ENCODE peak calls at places on chromosomes 13 and 19, in ten cellular contexts. N is CD4-positive, alpha-beta memory T cell; Z is testis; F is thyroid gland; I is neural progenitor cell; A is astrocyte; O is HFF-Myc; D is foreskin fibroblast; T is BJ; H is left ventricle myocardium inferior. J is an unnamed sample.

GRCh38 chr13:78054152-78054551 is 135.5 kb upstream of the EDNRB start:
- DNase-seq in Z (no peak), D (no peak), T (no peak), F (no peak), N (no peak), I (no peak), O (no peak), A (no peak), H (no peak), J (no peak)

GRCh38 chr13:31909889-31910551 is 121.6 kb upstream of the FRY start:
- DNase-seq in Z (peak; percentile 49), T (no peak), N (peak; percentile 62), H (no peak), A (peak; percentile 23), I (peak; percentile 75), O (peak; percentile 58), F (peak; percentile 56), D (peak; percentile 87), J (peak; percentile 91)

GRCh38 chr19:3175761-3176714 is 2.5 kb upstream of the S1PR4 start:
- DNase-seq in Z (peak; percentile 64), A (peak; percentile 60), I (no peak), O (peak; percentile 62), D (peak; percentile 78), N (peak; percentile 59), T (peak; percentile 75), F (peak; percentile 98), H (no peak), J (peak; percentile 85)

GRCh38 chr19:48985711-48986110 is 7.4 kb downstream of the GYS1 start:
- DNase-seq in H (no peak), I (no peak), D (no peak), N (no peak), O (no peak), F (no peak), Z (no peak), A (no peak), T (no peak), J (no peak)

GRCh38 chr19:9835507-9835949 is 410 bp downstream of the PIN1 start:
- DNase-seq in T (no peak), H (no peak), I (no peak), O (no peak), N (no peak), D (no peak), F (no peak), A (no peak), Z (no peak), J (no peak)

GRCh38 chr19:54415208-54415900 is at the start of gene TTYH1:
- DNase-seq in Z (peak; percentile 59), D (no peak), H (no peak), N (peak; percentile 18), T (no peak), O (no peak), A (no peak), F (no peak), I (peak; percentile 78), J (no peak)

GRCh38 chr19:50510121-50510670 is 795 bp downstream of the JOSD2 start:
- DNase-seq in D (peak; percentile 42), O (no peak), H (no peak), F (no peak), Z (peak; percentile 75), A (no peak), I (peak; percentile 35), N (no peak), T (no peak), J (peak; percentile 40)

GRCh38 chr13:26621731-26622401 is 64.4 kb downstream of the WASF3 start:
- DNase-seq in T (no peak), H (no peak), O (no peak), F (no peak), N (no peak), D (no peak), A (no peak), I (no peak), Z (no peak), J (no peak)

GRCh38 chr13:73720216-73720840 is 413.9 kb downstream of the KLF12 start:
- DNase-seq in Z (no peak), I (no peak), H (no peak), F (no peak), N (no peak), O (no peak), D (peak; percentile 36), T (no peak), A (peak; percentile 35), J (peak; percentile 26)

DNA sequence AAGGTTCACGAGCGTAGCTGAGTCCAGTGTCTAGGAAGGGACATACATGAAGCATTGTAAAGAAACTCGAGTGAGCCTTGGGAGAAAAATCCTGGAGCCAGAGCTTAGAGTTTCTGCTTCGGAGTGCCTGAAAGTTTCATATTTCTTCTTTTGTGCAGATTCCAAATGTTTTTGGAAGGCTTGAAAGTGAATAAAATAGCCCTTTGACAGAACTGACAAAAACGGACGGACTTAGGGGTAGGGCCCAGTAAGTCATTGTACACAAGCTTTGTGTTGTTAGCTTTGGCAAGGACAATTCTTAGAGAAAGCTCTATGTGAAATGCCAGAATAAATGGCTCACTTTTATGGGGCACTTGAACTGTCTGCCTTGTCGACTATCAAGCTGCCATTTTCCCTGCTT is 2.7 kb downstream of the RNF113B start:
- DNase-seq in T (no peak), N (no peak), Z (no peak), I (no peak), F (no peak), O (no peak), D (peak; percentile 12), H (no peak), A (peak; percentile 39), J (peak; percentile 20)
- H3K4me3 ChIP-seq in T (no peak overlapping the region), N (no peak overlapping the region), Z (no peak overlapping the region), I (no peak overlapping the region), F (no peak overlapping the region), O (no peak overlapping the region), D (no peak overlapping the region), H (no peak overlapping the region), A (peak overlapping the region; percentile 20), J (peak overlapping the region; percentile 55)

DNA sequence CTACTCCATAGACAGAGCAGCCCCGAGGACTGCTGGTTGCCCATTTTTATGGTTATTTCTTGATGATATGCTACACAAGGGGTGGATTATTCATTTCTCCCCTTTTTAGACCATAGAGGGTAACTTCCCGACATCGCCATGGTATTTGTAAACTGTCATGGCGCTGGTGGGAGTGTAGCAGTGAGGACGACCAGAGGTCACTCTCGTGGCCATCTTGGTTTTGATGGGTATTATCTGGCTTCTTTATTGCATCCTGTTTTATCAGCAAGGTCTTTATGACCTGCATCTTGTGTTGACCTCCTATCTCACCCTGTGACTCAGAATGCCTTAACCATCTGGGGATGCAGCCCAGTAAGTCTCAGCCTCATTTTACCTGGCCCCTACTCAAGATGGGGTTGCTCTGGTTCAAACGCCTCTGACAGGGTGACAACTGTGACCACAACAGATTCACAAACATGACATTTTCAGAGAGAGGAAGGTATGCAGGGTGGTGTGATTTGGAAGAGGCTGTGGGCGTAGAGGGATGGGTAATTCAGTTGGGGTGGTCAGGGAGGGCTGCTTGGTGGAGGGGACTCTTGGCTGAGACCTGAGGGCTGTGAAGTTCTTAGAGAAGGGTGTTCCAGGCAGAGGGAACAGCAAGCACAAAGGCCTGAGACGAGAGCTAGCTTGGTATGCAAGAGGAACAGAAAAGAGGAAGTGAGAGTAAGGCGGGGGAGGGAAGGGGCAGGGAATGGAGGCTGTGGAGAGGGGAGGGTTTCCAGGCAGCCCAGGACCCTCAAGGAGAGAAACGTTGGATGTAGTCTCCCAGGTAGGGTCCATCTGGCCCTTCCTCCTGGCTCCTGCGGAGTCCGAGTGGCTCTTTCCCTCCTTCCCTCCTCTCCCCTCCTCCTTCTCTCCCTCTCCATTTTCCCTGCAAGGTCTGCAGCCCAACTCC is 23.5 kb downstream of the FAM187B start:
- DNase-seq in I (no peak), T (no peak), A (no peak), F (no peak), D (no peak), O (no peak), N (no peak), Z (no peak), H (no peak), J (no peak)
- H3K4me3 ChIP-seq in I (no peak overlapping the region), T (no peak overlapping the region), A (no peak overlapping the region), F (no peak overlapping the region), D (no peak overlapping the region), O (no peak overlapping the region), N (no peak overlapping the region), Z (no peak overlapping the region), H (no peak overlapping the region), J (no peak overlapping the region)

GRCh38 chr19:33194884-33195710 is 967 bp downstream of the LRP3 start:
- DNase-seq in D (peak; percentile 76), O (no peak), Z (peak; percentile 70), I (peak; percentile 59), T (no peak), N (no peak), F (peak; percentile 36), H (no peak), A (no peak), J (peak; percentile 66)

GRCh38 chr19:33196446-33197193 is 2.5 kb downstream of the LRP3 start:
- DNase-seq in H (no peak), D (no peak), A (no peak), Z (no peak), T (no peak), F (no peak), O (no peak), I (no peak), N (no peak), J (no peak)

GRCh38 chr19:33197591-33198000 is 3.5 kb downstream of the LRP3 start:
- DNase-seq in I (no peak), H (no peak), T (no peak), F (no peak), D (no peak), Z (no peak), N (no peak), O (no peak), A (no peak), J (no peak)

GRCh38 chr19:33194527-33194883 is 375 bp downstream of the LRP3 start:
- DNase-seq in I (peak; percentile 47), O (no peak), Z (no peak), N (no peak), H (no peak), D (peak; percentile 53), T (no peak), F (peak; percentile 17), A (no peak), J (peak; percentile 64)

DNA sequence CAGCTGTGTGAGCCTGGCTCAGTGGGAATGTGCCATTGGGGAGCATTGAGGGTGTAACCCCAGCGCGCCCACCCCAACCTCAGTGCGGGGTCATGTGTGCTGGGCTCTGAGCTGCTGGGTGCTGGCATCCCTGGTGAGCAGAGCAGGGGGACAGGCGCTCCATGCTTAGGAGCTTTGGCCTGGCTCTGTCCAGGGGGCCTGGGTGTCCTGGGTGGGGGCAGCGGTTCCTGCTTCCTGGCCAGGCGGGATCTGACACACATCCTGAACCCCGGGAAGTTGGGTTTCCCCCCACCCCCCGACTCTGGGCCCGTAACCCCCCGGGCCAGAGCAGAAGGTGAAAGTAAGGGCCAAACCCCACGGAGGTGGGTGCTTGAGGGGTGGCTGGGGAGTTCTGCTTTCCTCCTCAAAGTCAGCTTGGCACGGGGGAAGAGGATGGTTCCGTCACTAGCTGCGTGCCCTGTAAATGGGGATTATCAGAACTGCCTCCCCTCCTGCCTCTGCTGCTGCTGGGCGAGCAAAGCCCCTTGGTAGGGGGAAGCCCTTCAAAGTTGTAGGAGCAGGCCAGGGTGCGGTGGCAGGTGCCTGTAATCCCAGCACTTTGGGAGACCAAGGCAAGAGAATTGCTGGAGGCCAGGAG is 1.7 kb downstream of the LRP3 start:
- DNase-seq in H (no peak), F (no peak), I (no peak), A (no peak), N (no peak), Z (no peak), D (no peak), O (no peak), T (no peak), J (no peak)
- H3K4me3 ChIP-seq in H (peak overlapping the region; percentile 75), F (no peak overlapping the region), I (peak overlapping the region; percentile 84), A (peak overlapping the region; percentile 52), N (no peak overlapping the region), Z (no peak overlapping the region), D (peak overlapping the region; percentile 57), O (peak overlapping the region; percentile 64), T (peak overlapping the region; percentile 53), J (peak overlapping the region; percentile 80)

GRCh38 chr13:20943519-20944012 is 41.0 kb upstream of the XPO4 start:
- DNase-seq in N (peak; percentile 42), O (peak; percentile 94), H (peak; percentile 84), D (peak; percentile 97), F (peak; percentile 92), I (peak; percentile 79), T (peak; percentile 97), Z (peak; percentile 92), A (peak; percentile 89), J (peak; percentile 94)
- H3K4me3 ChIP-seq in N (no peak overlapping the region), O (no peak overlapping the region), H (no peak overlapping the region), D (no peak overlapping the region), F (no peak overlapping the region), I (no peak overlapping the region), T (no peak overlapping the region), Z (no peak overlapping the region), A (no peak overlapping the region), J (peak overlapping the region; percentile 49)